ENCODE peak calls at places on chromosomes 7 and 10, in seven cellular contexts. N is neural progenitor cell, S is cardiac muscle cell, D is AG04450, K is thoracic aorta, Q is aorta, Z is tibial artery. C is an unnamed sample. For H3K9me3, the result is how much of the 10 kb centered on the place peaks cover.

GRCh38 chr10:80465839-80466590 is 11.9 kb downstream of the TSPAN14 start:
- DNase-seq in N (no peak), S (no peak), D (no peak), K (no peak), Q (no peak), Z (no peak), C (no peak)

GRCh38 chr7:69598487-69599148 is 343 bp downstream of the AUTS2 start:
- DNase-seq in N (peak), S (no peak), D (no peak), K (no peak), Q (peak), Z (no peak), C (no peak)

GRCh38 chr10:71285180-71285545 is 33.9 kb upstream of the SLC29A3 start:
- DNase-seq in N (peak), S (peak), D (no peak), K (no peak), Q (no peak), Z (no peak), C (no peak)

GRCh38 chr10:2541176-2541575 is 526.2 kb upstream of the PFKP start:
- DNase-seq in N (no peak), S (no peak), D (no peak), K (no peak), Q (no peak), Z (no peak), C (no peak)

GRCh38 chr10:62130948-62131347 is 137.7 kb downstream of the RTKN2 start:
- DNase-seq in N (no peak), S (peak), D (peak), K (no peak), Q (no peak), Z (no peak), C (no peak)

GRCh38 chr7:2688409-2689342 is 674 bp downstream of the AMZ1 start:
- DNase-seq in N (peak), S (peak), D (no peak), K (no peak), Q (no peak), Z (no peak), C (no peak)

GRCh38 chr7:25714013-25714412 is 438.0 kb upstream of the NFE2L3 start:
- DNase-seq in N (no peak), S (no peak), D (no peak), K (no peak), Q (no peak), Z (no peak), C (no peak)

GRCh38 chr10:49394933-49395740 is 752 bp downstream of the DRGX start:
- DNase-seq in N (peak), S (no peak), D (no peak), K (no peak), Q (no peak), Z (no peak), C (no peak)

GRCh38 chr7:3493499-3493898 is 192.4 kb downstream of the SDK1 start:
- DNase-seq in N (no peak), S (peak), D (peak), K (no peak), Q (no peak), Z (no peak), C (no peak)

GRCh38 chr10:18334116-18334867 is 194.1 kb downstream of the CACNB2 start:
- DNase-seq in N (peak), S (peak), D (no peak), K (no peak), Q (no peak), Z (no peak), C (no peak)
- H3K4me3 ChIP-seq in N (no peak), S (no peak), D (peak), K (peak), Q (peak), Z (peak), C (peak)

DNA sequence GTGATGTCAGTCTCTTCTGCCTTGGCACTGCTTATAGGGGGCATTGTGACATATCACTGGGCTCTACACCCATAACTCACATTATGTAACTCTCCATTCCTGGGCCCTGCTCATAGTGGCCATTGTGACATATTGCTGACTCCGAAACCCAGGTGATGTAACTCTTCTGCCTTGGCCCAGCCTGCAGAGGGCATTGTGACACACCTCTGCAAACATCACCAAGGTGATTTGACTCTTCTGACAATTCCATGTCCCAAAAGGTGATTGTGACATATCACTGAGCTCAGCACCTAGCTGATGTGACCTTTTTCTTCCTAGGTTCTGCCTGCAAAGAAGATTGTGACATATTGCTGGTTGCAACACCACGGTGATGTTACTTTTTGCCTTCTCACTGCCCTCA is 36.5 kb upstream of the ZNF680 start:
- DNase-seq in N (no peak), S (no peak), D (no peak), K (no peak), Q (no peak), Z (no peak), C (no peak)
- H3K9me3 ChIP-seq in N (under half), S (under half), D (under half), K (under half), Q (under half), Z (under half), C (under half)

DNA sequence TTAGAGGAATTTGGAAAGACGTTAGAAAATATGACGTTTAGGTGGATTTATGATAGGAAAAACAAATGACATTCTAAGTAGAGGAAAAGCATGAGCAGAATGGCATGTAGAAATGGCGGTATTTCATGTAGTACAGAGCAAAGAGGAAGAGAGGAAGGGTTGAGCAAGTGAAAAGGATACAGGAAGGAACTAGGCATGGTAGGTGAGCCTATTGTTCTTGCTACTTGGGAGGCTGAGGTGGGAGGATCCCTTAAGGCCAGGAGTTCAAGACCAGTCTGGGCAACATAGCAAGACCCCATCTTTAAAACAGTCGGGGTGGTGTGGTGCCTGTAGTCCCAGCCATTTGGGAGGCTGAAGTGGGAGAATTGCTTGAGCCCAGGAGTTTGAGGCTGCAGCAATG is 1.2 kb downstream of the GTPBP10 start:
- DNase-seq in N (no peak), S (no peak), D (no peak), K (no peak), Q (no peak), Z (no peak), C (no peak)
- H3K4me3 ChIP-seq in N (peak), S (peak), D (no peak), K (peak), Q (no peak), Z (no peak), C (peak)

GRCh38 chr7:30379131-30379530 is 94.7 kb downstream of the ZNRF2 start:
- DNase-seq in N (no peak), S (no peak), D (no peak), K (no peak), Q (no peak), Z (no peak), C (no peak)

GRCh38 chr7:30382607-30383006 is 96.0 kb downstream of the NOD1 start:
- DNase-seq in N (no peak), S (no peak), D (no peak), K (no peak), Q (no peak), Z (no peak), C (no peak)

GRCh38 chr7:30378275-30378674 is 93.9 kb downstream of the ZNRF2 start:
- DNase-seq in N (no peak), S (no peak), D (no peak), K (no peak), Q (no peak), Z (no peak), C (no peak)

GRCh38 chr7:30380294-30380693 is 95.9 kb downstream of the ZNRF2 start:
- DNase-seq in N (no peak), S (no peak), D (no peak), K (no peak), Q (no peak), Z (no peak), C (no peak)

DNA sequence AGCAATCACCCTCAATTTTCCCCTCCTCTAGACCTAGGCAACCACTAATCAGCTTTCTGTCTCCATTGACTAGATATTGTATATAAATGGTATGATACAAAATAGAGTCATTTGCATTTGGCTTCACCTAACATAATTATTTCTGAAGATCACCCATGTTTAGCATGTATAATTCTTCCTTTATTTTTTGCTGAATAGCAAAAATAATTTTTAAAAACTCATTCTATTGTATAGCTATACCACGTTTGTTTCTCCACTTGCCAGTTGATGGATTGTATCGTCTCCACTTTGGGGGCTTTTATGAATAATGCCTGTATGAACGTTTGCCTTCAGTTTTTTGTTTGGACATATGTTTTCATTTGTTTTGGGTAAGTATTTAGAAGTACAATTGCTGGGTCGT is 95.3 kb downstream of the ZNRF2 start:
- DNase-seq in N (no peak), S (no peak), D (no peak), K (no peak), Q (no peak), Z (no peak), C (no peak)
- H3K9me3 ChIP-seq in N (under half), S (under half), D (under half), K (under half), Q (under half), Z (under half), C (under half)

GRCh38 chr10:118594392-118595063 is 920 bp downstream of the PRLHR start:
- DNase-seq in N (peak), S (peak), D (no peak), K (no peak), Q (peak), Z (no peak), C (no peak)

GRCh38 chr10:118596426-118597124 is 1.1 kb upstream of the PRLHR start:
- DNase-seq in N (peak), S (no peak), D (no peak), K (no peak), Q (no peak), Z (no peak), C (no peak)

GRCh38 chr10:118592675-118593330 is 2.6 kb downstream of the PRLHR start:
- DNase-seq in N (no peak), S (no peak), D (no peak), K (no peak), Q (no peak), Z (no peak), C (no peak)

GRCh38 chr10:118595064-118595420 is 406 bp downstream of the PRLHR start:
- DNase-seq in N (no peak), S (no peak), D (no peak), K (no peak), Q (no peak), Z (no peak), C (no peak)

GRCh38 chr10:118595598-118596425 is at the start of gene PRLHR:
- DNase-seq in N (peak), S (peak), D (no peak), K (no peak), Q (no peak), Z (peak), C (no peak)
- H3K4me3 ChIP-seq in N (peak), S (no peak), D (no peak), K (no peak), Q (no peak), Z (no peak), C (no peak)

GRCh38 chr7:50397320-50397970 is 52.7 kb downstream of the FIGNL1 start:
- DNase-seq in N (no peak), S (no peak), D (no peak), K (no peak), Q (no peak), Z (no peak), C (no peak)

GRCh38 chr7:50399635-50400034 is 50.5 kb downstream of the FIGNL1 start:
- DNase-seq in N (no peak), S (no peak), D (no peak), K (no peak), Q (no peak), Z (no peak), C (no peak)

GRCh38 chr7:50399206-50399605 is 50.9 kb downstream of the FIGNL1 start:
- DNase-seq in N (no peak), S (no peak), D (no peak), K (no peak), Q (no peak), Z (no peak), C (no peak)

GRCh38 chr7:50397971-50398324 is 52.2 kb downstream of the FIGNL1 start:
- DNase-seq in N (no peak), S (no peak), D (no peak), K (no peak), Q (no peak), Z (no peak), C (no peak)

DNA sequence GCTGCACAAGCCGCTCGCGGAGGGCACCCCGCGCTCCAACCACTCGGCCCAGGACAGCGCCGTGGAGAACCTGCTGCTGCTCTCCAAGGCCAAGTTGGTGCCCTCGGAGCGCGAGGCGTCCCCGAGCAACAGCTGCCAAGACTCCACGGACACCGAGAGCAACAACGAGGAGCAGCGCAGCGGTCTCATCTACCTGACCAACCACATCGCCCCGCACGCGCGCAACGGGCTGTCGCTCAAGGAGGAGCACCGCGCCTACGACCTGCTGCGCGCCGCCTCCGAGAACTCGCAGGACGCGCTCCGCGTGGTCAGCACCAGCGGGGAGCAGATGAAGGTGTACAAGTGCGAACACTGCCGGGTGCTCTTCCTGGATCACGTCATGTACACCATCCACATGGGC is 50.0 kb downstream of the FIGNL1 start:
- DNase-seq in N (no peak), S (no peak), D (no peak), K (no peak), Q (no peak), Z (no peak), C (no peak)
- H3K9me3 ChIP-seq in N (under half), S (under half), D (under half), K (under half), Q (under half), Z (under half), C (under half)

DNA sequence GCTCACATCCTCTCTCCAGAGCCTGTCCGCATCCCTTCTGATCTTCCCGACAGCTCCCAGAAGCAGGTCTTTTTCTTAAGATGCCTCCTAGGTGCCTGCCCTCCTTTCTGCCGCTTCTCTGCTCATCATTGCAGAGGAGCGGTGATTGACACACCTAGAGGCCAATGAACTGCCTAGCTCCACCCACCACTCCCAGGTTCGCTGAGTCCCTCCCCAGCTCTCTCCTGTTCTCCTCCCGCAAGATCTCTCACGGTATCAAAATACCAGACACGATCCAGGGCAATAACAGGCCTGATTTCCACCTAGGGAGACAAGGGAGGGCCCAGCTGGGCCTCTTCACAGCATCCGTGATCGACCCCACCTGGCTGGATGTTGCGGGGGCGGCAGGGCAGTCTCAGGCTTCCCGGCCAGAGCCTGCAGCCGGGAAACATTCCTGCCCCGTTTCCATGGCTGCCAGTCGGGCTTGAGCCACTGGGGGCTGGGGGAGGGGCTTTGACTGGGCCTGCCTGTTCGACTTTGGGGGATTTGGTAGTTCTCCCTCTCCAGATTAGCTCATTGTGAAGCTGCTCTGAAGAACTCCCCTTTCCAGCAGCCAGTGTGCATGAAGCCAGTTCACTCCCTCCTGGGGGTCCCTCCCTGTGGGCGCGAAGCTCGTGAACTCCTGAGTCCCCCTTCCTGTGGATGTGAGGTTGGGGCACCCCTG is 373.5 kb downstream of the RPS24 start:
- DNase-seq in N (peak), S (peak), D (peak), K (peak), Q (peak), Z (peak), C (peak)
- H3K4me3 ChIP-seq in N (peak), S (peak), D (peak), K (peak), Q (no peak), Z (peak), C (peak)

GRCh38 chr10:130660266-130660665 is 524.1 kb downstream of the GLRX3 start:
- DNase-seq in N (no peak), S (no peak), D (no peak), K (no peak), Q (no peak), Z (no peak), C (no peak)
- H3K9me3 ChIP-seq in N (under half), S (under half), D (half or more), K (under half), Q (under half), Z (under half), C (under half)

DNA sequence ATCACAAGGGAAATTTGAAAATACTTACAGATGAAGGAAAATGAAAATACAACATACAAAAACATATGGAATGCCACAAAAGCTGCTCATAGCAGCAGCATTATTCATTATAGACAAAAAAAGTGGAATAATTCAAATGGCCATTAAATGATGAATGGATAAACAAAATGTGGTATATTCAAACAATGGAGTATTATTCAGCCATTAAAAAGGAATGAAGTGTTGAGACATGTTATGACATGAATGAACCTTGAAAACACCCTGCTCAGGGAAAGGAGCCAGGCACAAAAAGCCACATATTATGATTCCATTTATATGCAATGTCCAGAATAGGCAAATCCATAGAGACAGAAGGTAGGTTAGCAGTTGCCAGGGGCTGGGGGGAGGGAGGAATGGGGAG is 62.6 kb upstream of the SFMBT2 start:
- DNase-seq in N (no peak), S (no peak), D (no peak), K (no peak), Q (no peak), Z (no peak), C (no peak)
- H3K4me3 ChIP-seq in N (no peak), S (no peak), D (no peak), K (no peak), Q (no peak), Z (no peak), C (no peak)

C was measured in left ventricle myocardium inferior.